ENCODE peak calls at places on chromosomes 4 and X, in nine cellular contexts. G is M059J; U is Right ventricle myocardium superior; X is NCI-H446; Z is EH; A is activated CD4-positive, alpha-beta T cell treated with anti-CD3 and anti-CD28 coated beads, Interleukin-2, amount 10 ng/mL, durations not matched to agents 7 days and 5 days; L is stimulated activated CD4-positive, alpha-beta T cell treated with anti-CD3 and anti-CD28 coated beads, Interleukin-2, amount 100 ng/mL, for 4 hours; M is GF-D8; O is AG20443. W is an unnamed sample.

GRCh38 chr4:179328627-179329026 is 1886.4 kb upstream of the AGA start:
- DNase-seq in M (no peak), G (no peak), L (no peak), O (no peak), A (no peak), Z (no peak), X (no peak), U (no peak), W (no peak)

GRCh38 chr4:41631538-41631937 is 93.6 kb downstream of the LIMCH1 start:
- DNase-seq in A (no peak), Z (peak; percentile 84), X (no peak), M (no peak), L (no peak), O (no peak), G (peak; percentile 18), U (no peak), W (no peak)

GRCh38 chrX:132704769-132705168 is 215.9 kb upstream of the MBNL3 start:
- DNase-seq in M (no peak), G (no peak), X (no peak), U (no peak), O (no peak), Z (no peak), A (no peak), L (no peak), W (no peak)

GRCh38 chr4:127251423-127251822 is 381.3 kb upstream of the INTU start:
- DNase-seq in A (no peak), M (no peak), L (no peak), Z (peak; percentile 34), U (no peak), O (peak; percentile 29), G (peak; percentile 37), X (no peak), W (no peak)

GRCh38 chr4:154344686-154345085 is 146.9 kb downstream of the DCHS2 start:
- DNase-seq in O (no peak), U (no peak), Z (peak; percentile 3), L (no peak), G (no peak), X (no peak), M (no peak), A (no peak), W (no peak)

GRCh38 chr4:64417974-64418373 is 8.7 kb upstream of the TECRL start:
- DNase-seq in Z (no peak), M (no peak), L (no peak), X (peak; percentile 90), O (no peak), G (peak; percentile 1), A (no peak), U (no peak), W (no peak)

GRCh38 chr4:13920111-13920875 is 292.8 kb upstream of the BOD1L1 start:
- DNase-seq in L (no peak), A (no peak), X (no peak), M (no peak), Z (no peak), U (no peak), G (no peak), O (no peak), W (no peak)

GRCh38 chr4:182250446-182250845 is 7.2 kb downstream of the TENM3 start:
- DNase-seq in X (no peak), G (no peak), L (no peak), A (no peak), M (no peak), O (no peak), U (no peak), Z (no peak), W (no peak)

GRCh38 chr4:148415500-148415899 is 26.7 kb downstream of the NR3C2 start:
- DNase-seq in Z (peak; percentile 1), M (no peak), O (no peak), X (peak; percentile 55), L (no peak), A (no peak), U (no peak), G (peak; percentile 12), W (no peak)

GRCh38 chr4:122827258-122827887 is 742 bp downstream of the FGF2 start:
- DNase-seq in U (peak; percentile 58), L (no peak), Z (peak; percentile 51), A (peak; percentile 9), M (no peak), X (peak; percentile 39), G (peak; percentile 41), O (peak; percentile 69), W (peak; percentile 22)

GRCh38 chrX:2243913-2244460 is 256.8 kb downstream of the DHRSX start:
- DNase-seq in L (no peak), G (peak; percentile 62), Z (peak; percentile 80), O (no peak), U (peak; percentile 20), M (no peak), X (no peak), A (no peak), W (no peak)

GRCh38 chr4:71141125-71141524 is 147.7 kb downstream of the DCK start:
- DNase-seq in U (no peak), O (no peak), Z (no peak), X (no peak), M (no peak), A (no peak), G (no peak), L (no peak), W (no peak)

GRCh38 chr4:33746979-33747378 is 2497.3 kb downstream of the ARAP2 start:
- DNase-seq in X (peak; percentile 85), Z (peak; percentile 12), M (no peak), U (no peak), L (no peak), G (no peak), O (peak; percentile 18), A (no peak), W (no peak)

GRCh38 chr4:8329859-8330761 is 60.6 kb downstream of the HTRA3 start:
- DNase-seq in U (peak; percentile 42), L (no peak), M (no peak), Z (no peak), G (no peak), X (no peak), A (no peak), O (no peak), W (peak; percentile 35)

GRCh38 chr4:11743236-11743635 is 314.5 kb upstream of the HS3ST1 start:
- DNase-seq in U (no peak), Z (no peak), X (no peak), O (no peak), A (no peak), L (no peak), M (no peak), G (no peak), W (no peak)

GRCh38 chr4:74874785-74875367 is 58.0 kb upstream of the PARM1 start:
- DNase-seq in M (peak; percentile 27), L (no peak), A (peak; percentile 49), G (peak; percentile 62), Z (peak; percentile 73), U (no peak), X (peak; percentile 89), O (peak; percentile 70), W (no peak)

GRCh38 chr4:30619679-30620078 is 100.5 kb upstream of the PCDH7 start:
- DNase-seq in G (no peak), M (no peak), Z (no peak), X (no peak), O (no peak), L (no peak), A (no peak), U (no peak), W (no peak)

GRCh38 chrX:28752330-28752729 is 165.1 kb downstream of the IL1RAPL1 start:
- DNase-seq in L (no peak), U (no peak), M (no peak), O (no peak), X (no peak), G (no peak), A (no peak), Z (no peak), W (no peak)